ENCODE peak calls at places on chromosomes 7 and 10, in four cellular contexts. R is K562, L is HepG2, B is GM12878. W is an unnamed sample.
A peak's percentile ranks its signal among the peaks of the same experiment; 100 is the strongest.

GRCh38 chr10:94123253-94123995 is 129.7 kb downstream of the PLCE1 start:
- DNase-seq in L (peak; percentile 93), B (no peak), R (no peak), W (no peak)

GRCh38 chr10:33901166-33901565 is 566.7 kb upstream of the NRP1 start:
- DNase-seq in B (no peak), L (no peak), R (no peak), W (no peak)

GRCh38 chr10:70537398-70538194 is 59.0 kb downstream of the PALD1 start:
- DNase-seq in R (peak; percentile 71), L (peak; percentile 31), B (no peak), W (no peak)

GRCh38 chr7:14073988-14074387 is 84.5 kb upstream of the ETV1 start:
- DNase-seq in L (no peak), B (no peak), R (no peak), W (no peak)

GRCh38 chr10:121596668-121597503 is 1.4 kb downstream of the FGFR2 start:
- DNase-seq in L (no peak), R (no peak), B (no peak), W (no peak)

GRCh38 chr10:61153766-61154165 is 209.8 kb upstream of the RHOBTB1 start:
- DNase-seq in R (no peak), L (no peak), B (no peak), W (no peak)

GRCh38 chr10:1674501-1674900 is 62.8 kb downstream of the ADARB2 start:
- DNase-seq in R (no peak), B (peak; percentile 51), L (no peak), W (no peak)

GRCh38 chr7:143239822-143240221 is 18.0 kb downstream of the TAS2R40 start:
- DNase-seq in B (no peak), R (no peak), L (no peak), W (no peak)

GRCh38 chr7:27636326-27637006 is 26.2 kb downstream of the HIBADH start:
- DNase-seq in R (no peak), L (no peak), B (no peak), W (no peak)

GRCh38 chr7:106493041-106493731 is 167.8 kb downstream of the CCDC71L start:
- DNase-seq in L (no peak), B (no peak), R (peak; percentile 69), W (no peak)

GRCh38 chr7:119935418-119936025 is 337.5 kb upstream of the KCND2 start:
- DNase-seq in R (peak; percentile 64), L (peak; percentile 21), B (no peak), W (peak; percentile 12)
- TF ChIP-seq NFIC in R (no peak), L (no peak), B (no peak), W (no peak)

GRCh38 chr7:155166673-155167370 is 96.7 kb downstream of the HTR5A start:
- DNase-seq in B (no peak), R (peak; percentile 60), L (no peak), W (no peak)
- TF ChIP-seq RFX5 in B (no peak), R (no peak), L (no peak), W (no peak)

DNA sequence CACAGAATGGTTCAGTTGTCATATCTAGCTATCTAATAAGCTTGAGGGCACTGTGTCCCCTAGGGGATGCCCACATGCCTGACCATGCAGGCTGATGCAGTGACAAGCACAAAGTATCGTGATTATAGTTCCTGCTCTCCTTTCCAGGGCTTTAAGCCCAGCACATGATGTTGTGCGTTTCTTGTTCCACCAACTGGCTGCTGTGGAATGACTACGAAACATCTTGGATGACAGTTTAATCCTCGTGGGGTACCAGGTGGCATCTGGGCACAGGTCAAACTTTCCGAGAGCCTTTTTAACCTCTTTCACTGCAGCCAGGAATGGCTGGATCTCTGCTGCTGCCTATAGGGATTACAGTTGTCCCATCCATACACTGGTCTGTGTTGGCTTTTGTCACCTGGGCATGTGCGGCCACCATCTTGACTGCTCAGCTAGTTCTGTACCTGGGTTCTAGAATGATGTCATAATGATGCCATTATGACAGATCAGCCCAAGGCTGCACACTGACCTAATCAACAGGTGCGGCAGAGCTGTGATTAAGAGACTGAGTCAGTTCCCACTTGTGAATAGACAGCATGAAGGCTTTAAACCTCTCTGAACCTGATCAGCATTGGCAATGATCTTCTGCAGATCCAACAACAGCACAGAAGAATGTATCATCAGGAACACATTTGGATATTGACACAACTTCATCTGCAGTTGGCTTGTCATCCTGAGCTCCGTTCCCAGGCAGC is 144.1 kb downstream of the DLG5 start:
- DNase-seq in B (no peak), R (no peak), L (no peak), W (no peak)
- TF ChIP-seq GABPA in B (no peak), R (no peak), L (no peak), W (no peak)

DNA sequence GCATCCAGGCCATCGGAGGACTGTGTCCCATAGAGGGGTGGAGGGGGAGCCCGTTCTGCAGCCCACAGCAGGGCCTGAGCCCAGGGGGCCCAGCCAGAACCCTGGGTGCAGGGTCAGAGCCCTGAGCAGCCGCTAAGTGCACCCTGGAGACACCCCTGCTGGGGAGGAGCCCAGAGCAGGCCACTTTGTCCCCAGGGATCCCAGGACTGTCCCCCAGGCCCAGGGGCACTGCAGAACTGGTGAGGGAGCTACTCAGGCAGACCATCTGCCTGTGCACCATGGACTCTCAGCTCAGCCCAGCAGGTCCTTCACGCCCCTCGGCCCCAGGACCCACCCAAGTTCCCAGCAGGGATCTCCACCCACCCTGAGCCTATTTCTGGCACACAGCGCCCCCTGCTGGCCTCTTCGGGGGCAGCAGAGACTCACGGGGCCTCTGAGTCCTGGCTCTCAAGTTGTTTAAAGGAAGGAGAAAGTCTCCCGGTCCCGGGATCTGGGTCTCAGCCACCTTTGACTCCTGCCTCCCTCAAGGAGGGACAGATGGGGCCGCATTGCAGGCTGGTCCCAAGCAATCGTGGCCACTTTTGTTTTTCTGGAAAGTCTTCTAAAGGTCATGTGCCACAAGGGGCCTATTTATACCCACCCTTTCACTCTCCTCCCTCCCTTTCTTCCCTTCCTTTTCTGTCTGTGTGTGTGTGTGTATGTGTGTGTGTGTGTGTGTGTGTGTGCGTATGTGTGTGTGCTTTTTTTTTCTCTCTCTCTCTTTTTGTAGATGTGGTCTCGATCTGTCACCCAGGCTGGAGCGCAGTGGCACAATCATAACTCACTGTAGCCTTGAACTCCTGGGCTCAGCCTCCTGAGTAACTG is 90.3 kb downstream of the MYL10 start:
- DNase-seq in B (no peak), R (peak; percentile 78), L (peak; percentile 34), W (peak; percentile 95)
- TF ChIP-seq NFIC in B (no peak), R (no peak), L (no peak), W (no peak)